ENCODE peak calls at places on chromosomes 11 and 22, in five cellular contexts. Q, D, J, A and C are unnamed samples.
A peak's percentile ranks its signal among the peaks of the same experiment; 100 is the strongest.

GRCh38 chr11:79393362-79394043 is 47.3 kb downstream of the TENM4 start:
- DNase-seq in Q (peak; percentile 52), D (no peak), J (no peak), A (no peak), C (peak; percentile 77)

GRCh38 chr22:30056015-30056414 is 24.2 kb upstream of the HORMAD2 start:
- DNase-seq in Q (no peak), D (no peak), J (no peak), A (no peak), C (no peak)

GRCh38 chr11:28110108-28110838 is 2.1 kb downstream of the METTL15 start:
- DNase-seq in Q (peak; percentile 66), D (peak; percentile 32), J (peak; percentile 68), A (peak; percentile 25), C (peak; percentile 60)

GRCh38 chr11:21514298-21514697 is 678.6 kb upstream of the ANO5 start:
- DNase-seq in Q (no peak), D (no peak), J (peak; percentile 1), A (no peak), C (peak; percentile 15)

GRCh38 chr11:9003573-9004309 is at the start of gene NRIP3:
- DNase-seq in Q (peak; percentile 83), D (peak; percentile 91), J (no peak), A (no peak), C (peak; percentile 94)

GRCh38 chr11:63782749-63783148 is 14.2 kb upstream of the ZFTA start:
- DNase-seq in Q (no peak), D (no peak), J (no peak), A (no peak), C (no peak)

GRCh38 chr11:92340839-92341238 is 116.2 kb downstream of the FAT3 start:
- DNase-seq in Q (peak; percentile 78), D (peak; percentile 14), J (peak; percentile 6), A (no peak), C (peak; percentile 12)

GRCh38 chr11:19723572-19724342 is 11.1 kb downstream of the NAV2 start:
- DNase-seq in Q (no peak), D (no peak), J (peak; percentile 12), A (no peak), C (peak; percentile 85)

GRCh38 chr11:109838034-109838433 is 255.2 kb upstream of the ZC3H12C start:
- DNase-seq in Q (no peak), D (no peak), J (no peak), A (no peak), C (no peak)

GRCh38 chr11:34034053-34034452 is 17.5 kb upstream of the CAPRIN1 start:
- DNase-seq in Q (no peak), D (peak; percentile 68), J (no peak), A (no peak), C (no peak)

GRCh38 chr11:118353084-118353710 is 6.2 kb upstream of the UBE4A start:
- DNase-seq in Q (no peak), D (no peak), J (no peak), A (no peak), C (peak; percentile 20)

GRCh38 chr11:36775157-36775556 is 177.1 kb upstream of the RAG2 start:
- DNase-seq in Q (no peak), D (no peak), J (no peak), A (no peak), C (no peak)

GRCh38 chr22:48226026-48227013 is 1463.9 kb downstream of the TBC1D22A start:
- DNase-seq in Q (peak; percentile 27), D (no peak), J (no peak), A (no peak), C (no peak)

GRCh38 chr11:23288001-23288783 is 427.9 kb upstream of the CCDC179 start:
- DNase-seq in Q (no peak), D (no peak), J (no peak), A (no peak), C (no peak)

DNA sequence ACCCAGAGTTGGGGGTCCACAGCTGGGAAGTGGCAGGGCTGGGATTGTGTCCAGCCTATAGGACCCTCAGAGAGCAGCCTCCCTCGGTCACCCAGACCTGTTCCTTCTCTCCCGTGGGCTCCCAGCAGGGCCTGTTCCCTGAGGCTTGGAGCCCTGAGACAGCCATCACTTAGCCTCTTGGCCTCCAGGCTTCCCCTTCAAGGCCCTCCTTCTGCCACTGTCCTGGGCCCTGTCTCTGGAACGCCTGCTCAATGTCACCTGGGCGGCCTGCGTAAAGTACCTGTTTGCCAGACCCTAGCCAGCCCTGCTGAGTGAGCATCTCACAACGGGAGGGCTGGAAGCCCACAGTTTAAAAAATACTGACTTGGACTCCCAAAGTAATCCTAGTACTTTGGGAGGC is 6.5 kb downstream of the MGAT3 start:
- DNase-seq in Q (no peak), D (no peak), J (no peak), A (no peak), C (no peak)
- TF ChIP-seq CHD2 in Q (no peak), D (no peak), J (no peak), A (no peak), C (no peak)

GRCh38 chr11:70839851-70840250 is 412.5 kb downstream of the SHANK2 start:
- DNase-seq in Q (no peak), D (no peak), J (no peak), A (no peak), C (no peak)
- H2AFZ ChIP-seq in Q (no peak overlapping the region), D (no peak overlapping the region), J (no peak overlapping the region), A (no peak overlapping the region), C (no peak overlapping the region)

DNA sequence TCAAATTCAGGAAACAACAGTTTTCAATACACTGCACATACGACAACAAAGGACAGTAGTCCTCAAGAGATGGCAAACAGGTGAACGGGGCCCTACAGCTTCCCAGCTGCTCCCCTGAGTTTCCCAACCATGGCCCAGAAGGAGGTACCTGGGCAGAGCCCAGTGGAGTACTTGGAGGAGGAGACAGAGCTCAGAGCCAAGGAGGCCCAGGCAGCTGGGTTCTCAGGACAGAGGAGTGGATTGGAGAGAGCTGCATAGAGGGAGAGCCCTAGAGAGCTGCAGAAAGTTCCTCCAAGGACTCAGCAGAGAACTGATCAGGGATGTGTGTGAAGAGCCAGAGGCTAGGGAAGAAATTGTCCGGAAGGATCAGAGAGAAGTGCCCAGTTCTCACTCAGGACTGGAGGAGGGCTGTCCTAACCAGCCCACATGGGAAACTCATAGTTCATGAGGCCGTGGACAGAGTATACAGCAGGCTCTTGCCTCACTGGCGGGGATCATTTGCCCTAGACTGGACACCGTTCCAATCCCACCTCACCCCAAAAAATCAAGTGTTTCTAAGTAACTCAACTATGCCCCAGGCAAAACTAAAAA is 7.6 kb upstream of the ASCL2 start:
- DNase-seq in Q (peak; percentile 47), D (no peak), J (no peak), A (no peak), C (no peak)
- TF ChIP-seq CHD2 in Q (no peak), D (no peak), J (no peak), A (no peak), C (no peak)

GRCh38 chr11:75388386-75389275 is 10.7 kb upstream of the RPS3 start:
- DNase-seq in Q (peak; percentile 77), D (peak; percentile 76), J (peak; percentile 76), A (no peak), C (peak; percentile 85)
- H2AFZ ChIP-seq in Q (peak overlapping the region; percentile 98), D (peak overlapping the region; percentile 79), J (no peak overlapping the region), A (peak overlapping the region; percentile 19), C (peak overlapping the region; percentile 48)

GRCh38 chr11:105045897-105046296 is 762 bp upstream of the CARD16 start:
- DNase-seq in Q (no peak), D (no peak), J (no peak), A (no peak), C (no peak)
- TF ChIP-seq CHD2 in Q (no peak), D (no peak), J (no peak), A (no peak), C (no peak)

GRCh38 chr22:31977939-31978338 is 33.6 kb downstream of the YWHAH start:
- DNase-seq in Q (no peak), D (no peak), J (no peak), A (no peak), C (no peak)
- H2AFZ ChIP-seq in Q (no peak overlapping the region), D (no peak overlapping the region), J (no peak overlapping the region), A (no peak overlapping the region), C (no peak overlapping the region)

GRCh38 chr11:68312117-68312779 is at the start of gene LRP5:
- DNase-seq in Q (no peak), D (peak; percentile 96), J (no peak), A (no peak), C (peak; percentile 94)
- TF ChIP-seq CHD2 in Q (no peak), D (no peak), J (no peak), A (no peak), C (no peak)

DNA sequence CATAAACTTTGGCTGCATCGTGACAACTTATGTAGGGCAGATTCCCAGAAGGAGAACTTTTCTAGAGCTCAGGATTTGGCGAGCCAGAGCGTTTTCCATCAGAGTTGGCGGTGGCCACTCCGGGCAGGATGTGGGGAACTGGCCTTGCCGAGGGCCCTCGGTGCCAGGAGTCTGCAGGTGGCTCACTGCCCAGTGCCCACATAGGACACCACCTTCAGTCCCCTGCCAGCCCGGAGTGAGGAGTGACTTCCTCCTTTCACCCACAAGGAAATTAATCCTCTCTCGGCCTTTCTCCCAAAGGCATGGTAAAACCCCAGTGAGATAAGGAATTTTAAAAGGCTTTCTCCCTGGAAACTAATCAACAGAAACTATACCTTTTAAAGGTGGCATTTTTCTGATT is 1.6 kb upstream of the LGALS2 start:
- DNase-seq in Q (no peak), D (no peak), J (no peak), A (no peak), C (no peak)
- H2AFZ ChIP-seq in Q (no peak overlapping the region), D (no peak overlapping the region), J (no peak overlapping the region), A (no peak overlapping the region), C (no peak overlapping the region)

GRCh38 chr11:131206671-131207070 is 163.7 kb upstream of the NTM start:
- DNase-seq in Q (no peak), D (no peak), J (no peak), A (no peak), C (no peak)
- TF ChIP-seq CHD2 in Q (no peak), D (no peak), J (no peak), A (no peak), C (no peak)